ENCODE peak calls at places on chromosome 22, in seven cellular contexts. Y, N, C, A, U, B and J are unnamed samples.

GRCh38 chr22:17990167-17990566 is 34.2 kb downstream of the MICAL3 start:
- DNase-seq in Y (no peak), N (no peak), A (no peak), U (no peak), C (no peak), B (no peak), J (no peak)

GRCh38 chr22:32132126-32132525 is 27.0 kb downstream of the C22orf42 start:
- DNase-seq in N (no peak), U (no peak), C (no peak), B (no peak), A (no peak), Y (no peak), J (no peak)

GRCh38 chr22:20219667-20220628 is 48.2 kb downstream of the RTN4R start:
- DNase-seq in U (no peak), Y (no peak), B (no peak), C (no peak), N (no peak), A (no peak), J (no peak)

GRCh38 chr22:36383110-36383581 is 4.6 kb downstream of the MYH9 start:
- DNase-seq in U (no peak), C (peak), Y (peak), A (peak), N (no peak), B (peak), J (peak)

GRCh38 chr22:42933783-42934144 is 76.7 kb upstream of the ARFGAP3 start:
- DNase-seq in C (peak), N (no peak), B (peak), U (no peak), Y (no peak), A (peak), J (no peak)

GRCh38 chr22:47891609-47892008 is 1129.2 kb downstream of the TBC1D22A start:
- DNase-seq in C (no peak), U (no peak), A (no peak), N (no peak), Y (no peak), B (no peak), J (no peak)

GRCh38 chr22:43230983-43231723 is 44.2 kb upstream of the TTLL12 start:
- DNase-seq in Y (peak), C (peak), N (peak), B (peak), U (no peak), A (no peak), J (no peak)

GRCh38 chr22:36221799-36222751 is 17.3 kb downstream of the APOL2 start:
- DNase-seq in B (peak), C (peak), A (no peak), N (no peak), U (no peak), Y (peak), J (peak)

GRCh38 chr22:20123364-20124082 is 6.5 kb upstream of the TRMT2A start:
- DNase-seq in Y (peak), U (no peak), C (no peak), B (no peak), A (no peak), N (no peak), J (no peak)

DNA sequence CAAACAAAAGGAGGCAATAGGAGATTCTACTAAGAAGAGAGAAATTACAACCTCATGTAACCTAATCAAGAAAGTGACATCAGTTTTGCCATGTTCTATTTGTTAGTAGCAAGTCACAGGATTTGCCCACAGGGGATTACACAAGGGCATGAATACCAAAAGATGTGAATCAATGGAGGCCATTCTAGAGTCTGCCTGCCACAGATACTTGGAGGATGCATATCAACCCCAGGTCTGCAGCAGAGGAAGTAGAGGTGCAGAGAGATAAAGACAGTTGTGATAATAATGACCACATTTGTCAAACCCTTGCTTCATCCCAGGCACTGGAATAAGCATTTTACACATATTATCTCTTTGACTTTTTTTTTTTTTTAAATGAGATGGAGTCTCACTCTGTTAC is 2.4 kb upstream of the ASCC2 start:
- DNase-seq in Y (no peak), A (no peak), U (no peak), C (no peak), N (no peak), B (no peak), J (no peak)
- H3K27ac ChIP-seq in Y (no peak), A (no peak), U (no peak), C (no peak), N (no peak), B (no peak), J (no peak)

GRCh38 chr22:24975125-24975640 is 22.7 kb downstream of the KIAA1671 start:
- DNase-seq in Y (no peak), A (no peak), N (no peak), U (no peak), B (no peak), C (no peak), J (no peak)
- H3K27ac ChIP-seq in Y (no peak), A (no peak), N (peak), U (no peak), B (no peak), C (no peak), J (no peak)

GRCh38 chr22:38792833-38793232 is 1.1 kb downstream of the DNAL4 start:
- DNase-seq in U (no peak), B (peak), A (no peak), C (peak), Y (no peak), N (no peak), J (no peak)
- H3K27ac ChIP-seq in U (peak), B (no peak), A (no peak), C (peak), Y (no peak), N (peak), J (peak)

DNA sequence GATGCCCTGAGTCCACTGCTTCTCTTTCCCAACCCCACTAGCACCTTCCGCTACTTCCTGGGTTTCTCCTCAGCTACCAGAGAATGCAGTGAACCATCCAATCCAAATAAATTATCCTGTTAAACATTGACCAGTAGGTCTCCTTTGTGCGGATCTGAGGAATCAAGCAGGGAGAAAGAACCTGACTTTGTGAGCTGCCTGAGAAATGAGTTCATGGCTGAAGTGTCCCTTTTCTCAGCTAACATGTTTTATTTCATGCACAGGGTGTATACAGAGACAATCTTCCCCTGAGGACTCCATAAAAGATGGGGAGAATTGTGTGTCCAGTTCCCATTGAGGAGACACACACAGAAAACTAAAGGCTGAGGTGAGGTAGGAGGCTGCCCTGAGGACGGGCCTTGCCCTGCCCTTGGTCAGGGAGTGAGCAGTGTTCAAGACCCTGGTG is 63.0 kb upstream of the VPREB1 start:
- DNase-seq in Y (no peak), C (no peak), A (no peak), N (no peak), U (no peak), B (no peak), J (no peak)
- H3K27ac ChIP-seq in Y (no peak), C (no peak), A (no peak), N (no peak), U (no peak), B (no peak), J (no peak)

GRCh38 chr22:27514612-27515011 is 286.9 kb downstream of the MN1 start:
- DNase-seq in A (no peak), U (no peak), Y (no peak), B (no peak), N (no peak), C (no peak), J (no peak)
- H3K27ac ChIP-seq in A (no peak), U (peak), Y (no peak), B (no peak), N (no peak), C (no peak), J (peak)

DNA sequence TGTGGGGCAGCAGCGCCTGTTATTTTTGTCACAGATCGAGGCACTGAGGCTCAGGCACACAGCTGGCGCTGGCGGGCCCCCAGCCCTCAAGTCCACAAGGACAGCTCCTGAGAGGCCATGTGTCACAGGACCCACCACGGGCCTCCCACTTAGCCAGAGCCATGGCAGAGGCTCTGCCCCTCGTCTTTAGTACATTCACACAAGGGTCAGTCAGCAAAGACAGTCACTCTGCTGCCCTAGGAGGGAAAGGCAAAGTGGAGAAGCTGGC is 29.1 kb downstream of the GNAZ start:
- DNase-seq in B (no peak), C (no peak), Y (no peak), U (no peak), N (no peak), A (no peak), J (no peak)
- H3K27ac ChIP-seq in B (no peak), C (no peak), Y (no peak), U (peak), N (peak), A (no peak), J (no peak)

GRCh38 chr22:30248484-30248883 is 1.9 kb upstream of the LIF start:
- DNase-seq in U (no peak), C (no peak), Y (no peak), N (no peak), A (no peak), B (no peak), J (no peak)
- H3K27ac ChIP-seq in U (no peak), C (peak), Y (no peak), N (no peak), A (peak), B (peak), J (peak)

GRCh38 chr22:46224044-46224746 is 25.9 kb downstream of the CDPF1 start:
- DNase-seq in A (no peak), B (no peak), N (peak), Y (no peak), U (no peak), C (no peak), J (no peak)

GRCh38 chr22:46219650-46220049 is 30.4 kb downstream of the CDPF1 start:
- DNase-seq in C (no peak), U (no peak), B (no peak), Y (no peak), A (no peak), N (no peak), J (no peak)

GRCh38 chr22:46225631-46226030 is 24.5 kb downstream of the CDPF1 start:
- DNase-seq in N (no peak), C (no peak), Y (no peak), A (no peak), B (no peak), U (no peak), J (no peak)

GRCh38 chr22:46224771-46225290 is 25.3 kb downstream of the CDPF1 start:
- DNase-seq in N (peak), A (no peak), Y (no peak), U (no peak), B (no peak), C (no peak), J (no peak)

DNA sequence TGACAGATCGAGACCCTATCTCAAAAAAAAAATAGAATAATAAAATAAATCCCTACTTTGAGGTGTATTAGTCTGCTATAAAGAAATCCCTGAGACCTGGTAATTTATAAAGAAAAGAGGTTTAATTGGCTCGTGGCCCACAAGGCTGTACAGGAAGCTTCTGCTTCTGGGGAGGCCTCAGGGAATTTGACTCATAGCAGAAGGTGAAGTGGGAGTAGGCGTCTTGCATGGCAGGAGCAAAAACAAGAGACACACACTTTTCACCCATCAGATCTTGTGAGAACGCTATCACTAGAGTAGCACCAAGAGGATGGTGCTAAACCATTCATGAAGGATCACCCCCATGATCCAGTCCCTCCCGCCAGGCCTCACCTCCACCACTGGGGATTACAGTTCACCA is 29.2 kb downstream of the CDPF1 start:
- DNase-seq in A (no peak), U (no peak), N (no peak), B (no peak), Y (no peak), C (no peak), J (no peak)
- H3K27ac ChIP-seq in A (no peak), U (no peak), N (no peak), B (no peak), Y (no peak), C (no peak), J (no peak)